ENCODE peak calls at places on chromosomes 3 and 15, in five cellular contexts. H is pancreas, C is psoas muscle, J is suprapubic skin, R is astrocyte. Y is an unnamed sample.

GRCh38 chr3:13345284-13345683 is 74.8 kb downstream of the NUP210 start:
- DNase-seq in J (no peak), R (no peak), C (no peak), H (no peak), Y (no peak)

GRCh38 chr3:193116871-193117270 is 124.2 kb upstream of the PLAAT1 start:
- DNase-seq in R (no peak), J (no peak), H (no peak), C (no peak), Y (no peak)

GRCh38 chr3:54087581-54088410 is 34.6 kb upstream of the CACNA2D3 start:
- DNase-seq in C (peak; percentile 54), H (no peak), R (no peak), J (no peak), Y (no peak)

GRCh38 chr3:188417329-188417728 is 263.4 kb downstream of the LPP start:
- DNase-seq in R (no peak), H (no peak), J (peak; percentile 80), C (peak; percentile 71), Y (no peak)

GRCh38 chr3:44434834-44435510 is 42.5 kb downstream of the ZNF445 start:
- DNase-seq in J (no peak), R (no peak), H (no peak), C (no peak), Y (no peak)

GRCh38 chr3:195447205-195447604 is 4.4 kb upstream of the ACAP2 start:
- DNase-seq in J (no peak), R (no peak), C (no peak), H (no peak), Y (no peak)

GRCh38 chr3:138369151-138369900 is 20.9 kb downstream of the MRAS start:
- DNase-seq in C (no peak), J (no peak), R (no peak), H (no peak), Y (no peak)

GRCh38 chr15:51075364-51075763 is 19.3 kb downstream of the TNFAIP8L3 start:
- DNase-seq in R (no peak), J (no peak), H (no peak), C (no peak), Y (no peak)

GRCh38 chr15:31067890-31068603 is 33.5 kb downstream of the TRPM1 start:
- DNase-seq in R (no peak), J (no peak), C (no peak), H (no peak), Y (no peak)

GRCh38 chr3:133897547-133897946 is 1.9 kb upstream of the RAB6B start:
- DNase-seq in J (no peak), H (no peak), R (no peak), C (no peak), Y (no peak)

GRCh38 chr15:92159906-92160841 is 233.5 kb upstream of the ST8SIA2 start:
- DNase-seq in J (no peak), C (no peak), R (no peak), H (no peak), Y (no peak)
- H3K4me1 ChIP-seq in J (peaks cover 3% of the 10 kb centered on the region), C (no peaks in the 10 kb centered on the region), R (peaks cover 13% of the 10 kb centered on the region), H (no peaks in the 10 kb centered on the region), Y (no peaks in the 10 kb centered on the region)

DNA sequence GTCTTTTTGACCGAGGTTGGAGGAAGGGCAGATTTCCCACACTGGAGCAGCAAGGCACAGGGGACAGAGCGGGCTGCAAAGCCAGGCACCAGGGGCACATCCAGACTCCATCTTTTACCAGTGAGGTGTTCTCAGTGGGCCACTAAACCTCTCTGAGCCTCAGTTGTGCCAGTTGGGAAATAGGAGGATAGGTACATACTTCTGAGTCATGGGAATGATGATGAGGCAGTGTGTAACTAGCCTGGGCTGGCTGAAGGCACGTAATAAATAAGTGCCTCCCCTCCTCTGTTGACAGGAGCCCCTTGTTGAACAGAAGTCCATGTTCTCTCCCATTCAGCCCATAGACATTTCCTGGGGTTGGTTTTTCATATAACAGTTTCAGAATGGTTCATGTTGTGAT is 48.7 kb downstream of the GPD1L start:
- DNase-seq in R (no peak), J (no peak), H (no peak), C (no peak), Y (no peak)
- H3K4me1 ChIP-seq in R (no peaks in the 10 kb centered on the region), J (no peaks in the 10 kb centered on the region), H (no peaks in the 10 kb centered on the region), C (no peaks in the 10 kb centered on the region), Y (no peaks in the 10 kb centered on the region)

GRCh38 chr15:68073576-68074288 is 19.6 kb downstream of the PIAS1 start:
- DNase-seq in C (no peak), H (no peak), R (no peak), J (no peak), Y (no peak)

GRCh38 chr15:68080783-68081182 is 26.7 kb downstream of the PIAS1 start:
- DNase-seq in H (no peak), J (no peak), C (no peak), R (no peak), Y (no peak)

GRCh38 chr15:68078365-68078764 is 24.2 kb downstream of the PIAS1 start:
- DNase-seq in C (no peak), J (no peak), H (no peak), R (no peak), Y (no peak)

GRCh38 chr15:68075764-68076385 is 21.8 kb downstream of the PIAS1 start:
- DNase-seq in C (no peak), R (no peak), J (no peak), H (no peak), Y (no peak)
- H3K4me1 ChIP-seq in C (peaks cover 31% of the 10 kb centered on the region), R (no peaks in the 10 kb centered on the region), J (peaks cover 27% of the 10 kb centered on the region), H (peaks cover 16% of the 10 kb centered on the region), Y (peaks cover 19% of the 10 kb centered on the region)

GRCh38 chr15:77482570-77482969 is 61.9 kb downstream of the HMG20A start:
- DNase-seq in C (no peak), R (peak; percentile 87), H (no peak), J (no peak), Y (no peak)
- H3K4me1 ChIP-seq in C (peaks cover 55% of the 10 kb centered on the region), R (peaks cover 35% of the 10 kb centered on the region), H (peaks cover 16% of the 10 kb centered on the region), J (peaks cover 13% of the 10 kb centered on the region), Y (peaks cover 29% of the 10 kb centered on the region)

GRCh38 chr3:98746882-98747281 is 16.3 kb upstream of the ST3GAL6 start:
- DNase-seq in H (no peak), J (no peak), C (no peak), R (peak; percentile 49), Y (no peak)

GRCh38 chr3:98744283-98744682 is 18.9 kb upstream of the ST3GAL6 start:
- DNase-seq in R (no peak), J (no peak), H (no peak), C (no peak), Y (no peak)

GRCh38 chr3:98746122-98746521 is 17.0 kb upstream of the ST3GAL6 start:
- DNase-seq in C (no peak), R (no peak), J (no peak), H (no peak), Y (no peak)

GRCh38 chr3:98743071-98743470 is 20.1 kb upstream of the ST3GAL6 start:
- DNase-seq in H (no peak), C (no peak), R (no peak), J (no peak), Y (peak; percentile 65)

DNA sequence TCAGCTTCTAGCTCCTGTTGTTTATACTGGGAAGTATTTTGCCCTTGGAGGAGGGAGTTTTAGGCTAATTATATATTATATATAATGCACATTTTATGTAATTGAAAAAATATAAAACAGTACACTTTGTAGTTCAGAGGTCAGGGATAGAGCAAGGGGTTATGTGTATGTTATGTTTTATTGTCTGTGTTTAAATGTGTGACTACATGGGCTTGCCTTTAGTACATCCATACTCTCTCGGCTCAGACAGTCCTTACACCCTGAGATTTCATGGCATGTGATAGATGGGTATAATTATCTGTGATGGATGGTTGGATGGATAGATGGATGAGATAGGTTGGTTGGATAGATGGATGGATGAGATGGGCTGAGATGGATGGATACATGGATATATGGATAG is 17.4 kb upstream of the ST3GAL6 start:
- DNase-seq in J (no peak), C (no peak), H (no peak), R (no peak), Y (no peak)
- H3K4me1 ChIP-seq in J (peaks cover 4% of the 10 kb centered on the region), C (peaks cover 31% of the 10 kb centered on the region), H (no peaks in the 10 kb centered on the region), R (peaks cover 5% of the 10 kb centered on the region), Y (no peaks in the 10 kb centered on the region)